ENCODE peak calls at places on chromosome 1, in five cellular contexts. One of them, this sample, is unnamed.

GRCh38 chr1:156749429-156750118 is 1.9 kb downstream of the HDGF start:
- DNase-seq in A549: peak
- DNase-seq in tibial nerve: no peak
- DNase-seq in SK-N-SH: no peak
- DNase-seq in suprapubic skin: no peak
- DNase-seq in this sample: no peak

GRCh38 chr1:5748286-5749225 is 243.7 kb downstream of the NPHP4 start:
- DNase-seq in SK-N-SH: no peak
- DNase-seq in tibial nerve: no peak
- DNase-seq in A549: no peak
- DNase-seq in suprapubic skin: no peak
- DNase-seq in this sample: peak

GRCh38 chr1:81493102-81493864 is 307.5 kb upstream of the ADGRL2 start:
- DNase-seq in SK-N-SH: no peak
- DNase-seq in A549: no peak
- DNase-seq in tibial nerve: no peak
- DNase-seq in suprapubic skin: no peak
- DNase-seq in this sample: no peak

GRCh38 chr1:207752456-207753132 is 740 bp downstream of the CD46 start:
- DNase-seq in tibial nerve: no peak
- DNase-seq in suprapubic skin: peak
- DNase-seq in SK-N-SH: peak
- DNase-seq in A549: peak
- DNase-seq in this sample: peak

GRCh38 chr1:245716561-245716960 is 561.8 kb downstream of the KIF26B start:
- DNase-seq in tibial nerve: no peak
- DNase-seq in suprapubic skin: no peak
- DNase-seq in SK-N-SH: no peak
- DNase-seq in A549: no peak
- DNase-seq in this sample: no peak

GRCh38 chr1:154342836-154343472 is 17.6 kb downstream of the ATP8B2 start:
- DNase-seq in suprapubic skin: no peak
- DNase-seq in tibial nerve: no peak
- DNase-seq in A549: no peak
- DNase-seq in SK-N-SH: no peak
- DNase-seq in this sample: no peak

GRCh38 chr1:156833598-156833997 is 16.9 kb upstream of the SH2D2A start:
- DNase-seq in A549: no peak
- DNase-seq in suprapubic skin: no peak
- DNase-seq in SK-N-SH: no peak
- DNase-seq in tibial nerve: no peak
- DNase-seq in this sample: no peak

GRCh38 chr1:200372095-200372884 is 37.5 kb downstream of the ZNF281 start:
- DNase-seq in SK-N-SH: no peak
- DNase-seq in suprapubic skin: no peak
- DNase-seq in A549: peak
- DNase-seq in tibial nerve: no peak
- DNase-seq in this sample: no peak

GRCh38 chr1:152112101-152112884 is 3.0 kb downstream of the TCHH start:
- DNase-seq in SK-N-SH: no peak
- DNase-seq in A549: peak
- DNase-seq in tibial nerve: no peak
- DNase-seq in suprapubic skin: no peak
- DNase-seq in this sample: no peak

GRCh38 chr1:226066415-226067077 is 4.0 kb downstream of the H3-3A start:
- DNase-seq in suprapubic skin: no peak
- DNase-seq in A549: peak
- DNase-seq in SK-N-SH: peak
- DNase-seq in tibial nerve: no peak
- DNase-seq in this sample: no peak

GRCh38 chr1:177077734-177078489 is 86.6 kb downstream of the ASTN1 start:
- DNase-seq in suprapubic skin: no peak
- DNase-seq in SK-N-SH: no peak
- DNase-seq in A549: no peak
- DNase-seq in tibial nerve: no peak
- DNase-seq in this sample: no peak

GRCh38 chr1:161805399-161806197 is 39.5 kb downstream of the ATF6 start:
- DNase-seq in SK-N-SH: no peak
- DNase-seq in A549: no peak
- DNase-seq in suprapubic skin: no peak
- DNase-seq in tibial nerve: no peak
- DNase-seq in this sample: no peak

GRCh38 chr1:220113136-220113695 is 19.3 kb downstream of the IARS2 start:
- DNase-seq in suprapubic skin: no peak
- DNase-seq in tibial nerve: no peak
- DNase-seq in A549: peak
- DNase-seq in SK-N-SH: peak
- DNase-seq in this sample: no peak

GRCh38 chr1:83846138-83846537 is 152.8 kb downstream of the TTLL7 start:
- DNase-seq in tibial nerve: no peak
- DNase-seq in A549: no peak
- DNase-seq in SK-N-SH: no peak
- DNase-seq in suprapubic skin: no peak
- DNase-seq in this sample: no peak

GRCh38 chr1:167491586-167492408 is 26.5 kb downstream of the CD247 start:
- DNase-seq in tibial nerve: no peak
- DNase-seq in suprapubic skin: no peak
- DNase-seq in SK-N-SH: no peak
- DNase-seq in A549: peak
- DNase-seq in this sample: peak

GRCh38 chr1:161172776-161173376 is 4.4 kb downstream of the B4GALT3 start:
- DNase-seq in tibial nerve: peak
- DNase-seq in suprapubic skin: no peak
- DNase-seq in SK-N-SH: no peak
- DNase-seq in A549: no peak
- DNase-seq in this sample: no peak

GRCh38 chr1:166514067-166514466 is 325.2 kb upstream of the POGK start:
- DNase-seq in A549: no peak
- DNase-seq in SK-N-SH: no peak
- DNase-seq in suprapubic skin: no peak
- DNase-seq in tibial nerve: no peak
- DNase-seq in this sample: no peak

GRCh38 chr1:210269981-210270380 is 37.4 kb downstream of the SERTAD4 start:
- DNase-seq in tibial nerve: no peak
- DNase-seq in SK-N-SH: no peak
- DNase-seq in A549: no peak
- DNase-seq in suprapubic skin: no peak
- DNase-seq in this sample: no peak

GRCh38 chr1:181392613-181393170 is 90.6 kb upstream of the CACNA1E start:
- DNase-seq in suprapubic skin: no peak
- DNase-seq in SK-N-SH: no peak
- DNase-seq in A549: no peak
- DNase-seq in tibial nerve: no peak
- DNase-seq in this sample: no peak

GRCh38 chr1:64686828-64687724 is 57.8 kb upstream of the RAVER2 start:
- DNase-seq in SK-N-SH: peak
- DNase-seq in tibial nerve: no peak
- DNase-seq in suprapubic skin: no peak
- DNase-seq in A549: peak
- DNase-seq in this sample: no peak

GRCh38 chr1:47424336-47424982 is 8.4 kb downstream of the FOXE3 start:
- DNase-seq in SK-N-SH: peak
- DNase-seq in A549: peak
- DNase-seq in tibial nerve: no peak
- DNase-seq in suprapubic skin: no peak
- DNase-seq in this sample: no peak

GRCh38 chr1:103461171-103462105 is 64.1 kb upstream of the RNPC3 start:
- DNase-seq in suprapubic skin: no peak
- DNase-seq in SK-N-SH: peak
- DNase-seq in A549: peak
- DNase-seq in tibial nerve: no peak
- DNase-seq in this sample: no peak

GRCh38 chr1:230891413-230891812 is 23.1 kb upstream of the C1orf198 start:
- DNase-seq in suprapubic skin: no peak
- DNase-seq in SK-N-SH: no peak
- DNase-seq in A549: no peak
- DNase-seq in tibial nerve: no peak
- DNase-seq in this sample: no peak

GRCh38 chr1:184791199-184791935 is 36.7 kb upstream of the EDEM3 start:
- DNase-seq in tibial nerve: no peak
- DNase-seq in SK-N-SH: no peak
- DNase-seq in suprapubic skin: no peak
- DNase-seq in A549: no peak
- DNase-seq in this sample: no peak

GRCh38 chr1:184788970-184789369 is 34.3 kb upstream of the EDEM3 start:
- DNase-seq in tibial nerve: no peak
- DNase-seq in SK-N-SH: no peak
- DNase-seq in A549: no peak
- DNase-seq in suprapubic skin: no peak
- DNase-seq in this sample: no peak

GRCh38 chr1:184792450-184792969 is 37.9 kb upstream of the EDEM3 start:
- DNase-seq in SK-N-SH: no peak
- DNase-seq in A549: peak
- DNase-seq in suprapubic skin: peak
- DNase-seq in tibial nerve: peak
- DNase-seq in this sample: peak

GRCh38 chr1:184789899-184790298 is 35.2 kb upstream of the EDEM3 start:
- DNase-seq in tibial nerve: no peak
- DNase-seq in A549: no peak
- DNase-seq in suprapubic skin: no peak
- DNase-seq in SK-N-SH: no peak
- DNase-seq in this sample: no peak

GRCh38 chr1:184790642-184791041 is 36.0 kb upstream of the EDEM3 start:
- DNase-seq in A549: no peak
- DNase-seq in tibial nerve: no peak
- DNase-seq in SK-N-SH: no peak
- DNase-seq in suprapubic skin: no peak
- DNase-seq in this sample: no peak
- H3K27ac ChIP-seq in A549: peak
- H3K27ac ChIP-seq in tibial nerve: no peak
- H3K27ac ChIP-seq in SK-N-SH: peak
- H3K27ac ChIP-seq in suprapubic skin: no peak
- H3K27ac ChIP-seq in this sample: no peak

GRCh38 chr1:87961992-87962391 is 633.3 kb downstream of the LMO4 start:
- DNase-seq in SK-N-SH: no peak
- DNase-seq in A549: no peak
- DNase-seq in tibial nerve: no peak
- DNase-seq in suprapubic skin: no peak
- DNase-seq in this sample: no peak

GRCh38 chr1:87969040-87969439 is 640.4 kb downstream of the LMO4 start:
- DNase-seq in SK-N-SH: no peak
- DNase-seq in suprapubic skin: no peak
- DNase-seq in A549: no peak
- DNase-seq in tibial nerve: no peak
- DNase-seq in this sample: no peak

GRCh38 chr1:87963566-87963965 is 634.9 kb downstream of the LMO4 start:
- DNase-seq in tibial nerve: no peak
- DNase-seq in A549: no peak
- DNase-seq in SK-N-SH: no peak
- DNase-seq in suprapubic skin: no peak
- DNase-seq in this sample: no peak

GRCh38 chr1:87968259-87968955 is 639.7 kb downstream of the LMO4 start:
- DNase-seq in A549: no peak
- DNase-seq in suprapubic skin: no peak
- DNase-seq in SK-N-SH: no peak
- DNase-seq in tibial nerve: peak
- DNase-seq in this sample: peak

GRCh38 chr1:87965193-87965592 is 636.5 kb downstream of the LMO4 start:
- DNase-seq in SK-N-SH: no peak
- DNase-seq in tibial nerve: no peak
- DNase-seq in A549: no peak
- DNase-seq in suprapubic skin: no peak
- DNase-seq in this sample: no peak
- TF ChIP-seq EP300 in SK-N-SH: no peak
- TF ChIP-seq EP300 in tibial nerve: no peak
- TF ChIP-seq EP300 in A549: no peak
- TF ChIP-seq EP300 in suprapubic skin: no peak
- TF ChIP-seq EP300 in this sample: no peak

DNA sequence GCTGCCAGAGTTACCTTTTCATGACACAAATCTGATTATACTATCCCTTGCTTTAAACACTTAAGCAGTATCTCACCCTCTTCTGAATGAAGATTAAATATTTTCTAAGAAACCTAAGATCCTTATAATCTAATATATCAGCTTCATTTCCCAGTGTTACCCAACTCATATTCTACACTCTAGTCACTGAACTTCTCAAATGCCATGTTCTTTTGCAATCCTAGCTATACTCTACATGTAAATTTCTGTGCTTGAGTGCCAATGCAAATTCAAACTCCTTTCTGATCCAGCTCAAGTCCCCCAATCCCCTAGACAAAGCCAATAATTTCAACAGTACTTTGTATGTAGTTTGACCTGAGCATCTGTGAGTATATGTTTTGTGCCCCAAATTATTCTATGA is 293.9 kb downstream of the SDCCAG8 start:
- DNase-seq in suprapubic skin: no peak
- DNase-seq in SK-N-SH: no peak
- DNase-seq in A549: no peak
- DNase-seq in tibial nerve: no peak
- DNase-seq in this sample: no peak
- TF ChIP-seq CTCF in suprapubic skin: no peak
- TF ChIP-seq CTCF in SK-N-SH: no peak
- TF ChIP-seq CTCF in A549: no peak
- TF ChIP-seq CTCF in tibial nerve: no peak
- TF ChIP-seq CTCF in this sample: no peak

GRCh38 chr1:8988618-8988967 is 37.6 kb downstream of the SLC2A7 start:
- DNase-seq in tibial nerve: no peak
- DNase-seq in SK-N-SH: no peak
- DNase-seq in A549: no peak
- DNase-seq in suprapubic skin: no peak
- DNase-seq in this sample: no peak

GRCh38 chr1:8989061-8989460 is 37.2 kb downstream of the SLC2A7 start:
- DNase-seq in A549: no peak
- DNase-seq in suprapubic skin: no peak
- DNase-seq in tibial nerve: no peak
- DNase-seq in SK-N-SH: no peak
- DNase-seq in this sample: no peak

GRCh38 chr1:8986814-8987190 is 39.4 kb downstream of the SLC2A7 start:
- DNase-seq in SK-N-SH: no peak
- DNase-seq in A549: no peak
- DNase-seq in suprapubic skin: no peak
- DNase-seq in tibial nerve: no peak
- DNase-seq in this sample: no peak

GRCh38 chr1:8989821-8990220 is 36.4 kb downstream of the SLC2A7 start:
- DNase-seq in A549: no peak
- DNase-seq in tibial nerve: no peak
- DNase-seq in SK-N-SH: no peak
- DNase-seq in suprapubic skin: no peak
- DNase-seq in this sample: no peak

DNA sequence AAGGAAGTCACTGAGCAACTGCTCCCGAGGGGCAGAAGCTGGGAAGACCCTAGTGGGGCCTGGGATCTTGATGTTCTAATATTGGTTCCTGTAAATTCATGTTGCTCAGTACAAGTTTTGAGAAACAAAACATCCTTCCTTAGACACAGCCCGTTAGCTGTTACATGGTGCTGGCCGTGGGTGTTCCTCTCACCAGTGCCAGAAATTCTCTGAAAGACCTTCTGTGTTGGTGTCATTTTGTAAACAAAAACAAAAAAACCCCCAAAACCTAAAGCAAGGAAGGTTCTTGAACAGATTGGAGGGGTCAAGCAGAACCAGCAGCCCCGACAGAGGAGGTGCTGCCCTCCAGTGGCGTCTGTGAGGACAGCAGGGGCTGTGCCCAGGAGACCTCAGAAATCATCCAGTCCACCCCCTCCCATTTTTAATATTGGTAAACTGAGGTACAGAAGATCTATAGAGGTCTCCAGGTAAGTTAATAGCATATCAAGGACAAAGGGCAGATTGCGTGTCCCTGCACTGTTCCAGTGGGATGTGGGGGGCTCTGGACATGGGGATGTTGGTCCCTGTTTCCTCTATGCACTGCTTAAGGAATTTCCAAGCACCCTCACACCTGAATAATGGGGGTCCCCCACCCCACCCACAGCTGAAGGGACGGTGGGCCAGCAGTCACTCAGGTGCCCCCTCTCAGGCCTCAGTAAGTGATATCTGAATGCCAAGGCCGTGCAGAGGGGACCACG is 38.2 kb downstream of the SLC2A7 start:
- DNase-seq in A549: peak
- DNase-seq in tibial nerve: peak
- DNase-seq in suprapubic skin: no peak
- DNase-seq in SK-N-SH: peak
- DNase-seq in this sample: peak
- H3K27ac ChIP-seq in A549: peak
- H3K27ac ChIP-seq in tibial nerve: peak
- H3K27ac ChIP-seq in suprapubic skin: no peak
- H3K27ac ChIP-seq in SK-N-SH: peak
- H3K27ac ChIP-seq in this sample: peak